ENCODE peak calls at places on chromosomes 16 and 17, in four cellular contexts. L is naive thymus-derived CD8-positive, alpha-beta T cell; F is omental fat pad; G is mesendoderm. I is an unnamed sample.

GRCh38 chr17:29569245-29569950 is 897 bp downstream of the TP53I13 start:
- DNase-seq in G (peak; percentile 38), F (peak; percentile 22), L (no peak), I (no peak)

GRCh38 chr16:85615014-85615851 is 2.1 kb downstream of the GSE1 start:
- DNase-seq in F (no peak), L (peak; percentile 58), G (peak; percentile 86), I (peak; percentile 18)

GRCh38 chr16:53090591-53091507 is 36.1 kb downstream of the CHD9 start:
- DNase-seq in F (peak; percentile 50), L (no peak), G (peak; percentile 74), I (peak; percentile 92)

GRCh38 chr16:49755291-49755611 is 100.7 kb downstream of the ZNF423 start:
- DNase-seq in L (no peak), G (peak; percentile 94), F (no peak), I (no peak)

GRCh38 chr17:46013502-46014165 is 14.6 kb downstream of the STH start:
- DNase-seq in L (no peak), G (no peak), F (no peak), I (no peak)

GRCh38 chr16:81994485-81994884 is 16.8 kb downstream of the SDR42E1 start:
- DNase-seq in L (no peak), G (peak; percentile 37), F (no peak), I (no peak)

GRCh38 chr17:7077911-7078546 is 2.0 kb downstream of the CLEC10A start:
- DNase-seq in L (no peak), F (no peak), G (no peak), I (no peak)

GRCh38 chr17:16954541-16954940 is 17.4 kb downstream of the TNFRSF13B start:
- DNase-seq in G (no peak), L (no peak), F (no peak), I (no peak)

GRCh38 chr17:32881054-32881453 is 4.1 kb upstream of the MYO1D start:
- DNase-seq in G (no peak), F (no peak), L (no peak), I (no peak)

GRCh38 chr17:2137342-2138098 is 82.6 kb downstream of the HIC1 start:
- DNase-seq in L (no peak), F (no peak), G (peak; percentile 92), I (no peak)

GRCh38 chr16:14489460-14489859 is 140.6 kb downstream of the PARN start:
- DNase-seq in F (no peak), L (no peak), G (peak; percentile 85), I (no peak)

GRCh38 chr17:49963277-49963625 is 5.7 kb upstream of the DLX4 start:
- DNase-seq in F (no peak), L (no peak), G (peak; percentile 25), I (no peak)

GRCh38 chr16:31528726-31529397 is 1.2 kb downstream of the AHSP start:
- DNase-seq in L (no peak), G (peak; percentile 18), F (no peak), I (no peak)

GRCh38 chr17:1724869-1725641 is 551 bp downstream of the WDR81 start:
- DNase-seq in L (no peak), G (peak; percentile 37), F (no peak), I (no peak)

GRCh38 chr17:48012151-48012520 is 25.5 kb downstream of the COPZ2 start:
- DNase-seq in G (peak; percentile 81), L (peak; percentile 53), F (no peak), I (no peak)

GRCh38 chr17:8122923-8123694 is 797 bp downstream of the HES7 start:
- DNase-seq in F (no peak), L (no peak), G (peak; percentile 41), I (no peak)

GRCh38 chr17:63932721-63933120 is 590 bp upstream of the CD79B start:
- DNase-seq in G (no peak), L (no peak), F (no peak), I (no peak)

GRCh38 chr17:3207367-3207766 is at the start of gene OR1A1:
- DNase-seq in F (no peak), L (no peak), G (no peak), I (no peak)

GRCh38 chr17:76198702-76199101 is 41.6 kb downstream of the RNF157 start:
- DNase-seq in G (no peak), L (no peak), F (no peak), I (no peak)

GRCh38 chr16:47475786-47476185 is 14.7 kb downstream of the PHKB start:
- DNase-seq in F (no peak), G (no peak), L (no peak), I (no peak)

I was measured in tibial nerve.